ENCODE peak calls at places on chromosomes 3 and 15, in four cellular contexts. G is iris pigment epithelial cell; V is stimulated activated CD8-positive, alpha-beta memory T cell treated with anti-CD3 and anti-CD28 coated beads, Interleukin-15, amount 100 ng/mL, for 1 hour; J is AG09319. W is an unnamed sample.

GRCh38 chr15:100114100-100114499 is 227.7 kb downstream of the ADAMTS17 start:
- DNase-seq in G (peak), V (no peak), J (no peak), W (peak)

GRCh38 chr3:28575100-28575747 is 226.6 kb upstream of the AZI2 start:
- DNase-seq in G (no peak), V (no peak), J (no peak), W (no peak)

GRCh38 chr15:78049691-78050440 is 27.6 kb downstream of the TBC1D2B start:
- DNase-seq in G (peak), V (no peak), J (no peak), W (no peak)

GRCh38 chr15:77354064-77354463 is 65.8 kb downstream of the PEAK1 start:
- DNase-seq in G (no peak), V (no peak), J (no peak), W (no peak)

GRCh38 chr3:178382388-178383061 is 153.7 kb upstream of the KCNMB2 start:
- DNase-seq in G (peak), V (no peak), J (peak), W (no peak)

GRCh38 chr15:61715082-61715481 is 345.2 kb downstream of the VPS13C start:
- DNase-seq in G (peak), V (no peak), J (no peak), W (peak)

GRCh38 chr3:37200141-37200540 is 25.8 kb upstream of the LRRFIP2 start:
- DNase-seq in G (no peak), V (no peak), J (no peak), W (no peak)

GRCh38 chr3:195154793-195155535 is 116.0 kb downstream of the XXYLT1 start:
- DNase-seq in G (peak), V (no peak), J (peak), W (peak)

GRCh38 chr3:152069871-152070270 is 196.4 kb downstream of the SUCNR1 start:
- DNase-seq in G (peak), V (no peak), J (no peak), W (no peak)

GRCh38 chr3:158313344-158313927 is 203.5 kb downstream of the RSRC1 start:
- DNase-seq in G (peak), V (no peak), J (no peak), W (peak)

GRCh38 chr3:153162513-153163348 is 705 bp downstream of the RAP2B start:
- DNase-seq in G (peak), V (peak), J (no peak), W (no peak)

GRCh38 chr15:60933914-60934885 is 294.9 kb downstream of the RORA start:
- DNase-seq in G (no peak), V (no peak), J (no peak), W (no peak)

GRCh38 chr15:90178468-90179435 is 22.4 kb upstream of the SEMA4B start:
- DNase-seq in G (no peak), V (no peak), J (no peak), W (no peak)

GRCh38 chr3:190094201-190094718 is 26.4 kb downstream of the P3H2 start:
- DNase-seq in G (peak), V (no peak), J (peak), W (no peak)

GRCh38 chr15:89662893-89663673 is 7.8 kb upstream of the KIF7 start:
- DNase-seq in G (peak), V (no peak), J (peak), W (peak)

W was measured in smooth muscle cell of the brain vasculature.